ENCODE peak calls at places on chromosome 4, in five cellular contexts. One of them, this sample, is unnamed.

GRCh38 chr4:168900080-168900479 is 110.0 kb downstream of the CBR4 start:
- DNase-seq in A549: no peak
- DNase-seq in pancreas: no peak
- DNase-seq in Peyer's patch: no peak
- DNase-seq in cardiac muscle cell: no peak
- DNase-seq in this sample: no peak

GRCh38 chr4:110411599-110412011 is 64.3 kb upstream of the ENPEP start:
- DNase-seq in A549: no peak
- DNase-seq in pancreas: no peak
- DNase-seq in Peyer's patch: no peak
- DNase-seq in cardiac muscle cell: no peak
- DNase-seq in this sample: peak

GRCh38 chr4:24411299-24411698 is 173.1 kb downstream of the DHX15 start:
- DNase-seq in A549: no peak
- DNase-seq in pancreas: no peak
- DNase-seq in Peyer's patch: no peak
- DNase-seq in cardiac muscle cell: no peak
- DNase-seq in this sample: no peak

GRCh38 chr4:7410470-7410869 is 24.3 kb downstream of the PSAPL1 start:
- DNase-seq in A549: no peak
- DNase-seq in pancreas: no peak
- DNase-seq in Peyer's patch: no peak
- DNase-seq in cardiac muscle cell: peak
- DNase-seq in this sample: no peak

GRCh38 chr4:177809786-177810185 is 367.5 kb upstream of the AGA start:
- DNase-seq in A549: no peak
- DNase-seq in pancreas: no peak
- DNase-seq in Peyer's patch: no peak
- DNase-seq in cardiac muscle cell: no peak
- DNase-seq in this sample: no peak

GRCh38 chr4:144985536-144985935 is 112.5 kb downstream of the ANAPC10 start:
- DNase-seq in A549: no peak
- DNase-seq in pancreas: no peak
- DNase-seq in Peyer's patch: no peak
- DNase-seq in cardiac muscle cell: no peak
- DNase-seq in this sample: no peak

GRCh38 chr4:14701896-14702295 is 300.4 kb upstream of the CPEB2 start:
- DNase-seq in A549: no peak
- DNase-seq in pancreas: peak
- DNase-seq in Peyer's patch: no peak
- DNase-seq in cardiac muscle cell: no peak
- DNase-seq in this sample: no peak

GRCh38 chr4:6891436-6892170 is 18.0 kb upstream of the TBC1D14 start:
- DNase-seq in A549: peak
- DNase-seq in pancreas: no peak
- DNase-seq in Peyer's patch: no peak
- DNase-seq in cardiac muscle cell: no peak
- DNase-seq in this sample: no peak

GRCh38 chr4:147901388-147901787 is 169.5 kb downstream of the ARHGAP10 start:
- DNase-seq in A549: no peak
- DNase-seq in pancreas: no peak
- DNase-seq in Peyer's patch: no peak
- DNase-seq in cardiac muscle cell: no peak
- DNase-seq in this sample: no peak

GRCh38 chr4:113575391-113575790 is 186.1 kb downstream of the CAMK2D start:
- DNase-seq in A549: no peak
- DNase-seq in pancreas: no peak
- DNase-seq in Peyer's patch: no peak
- DNase-seq in cardiac muscle cell: no peak
- DNase-seq in this sample: no peak

GRCh38 chr4:24657768-24658617 is 73.6 kb upstream of the DHX15 start:
- DNase-seq in A549: peak
- DNase-seq in pancreas: peak
- DNase-seq in Peyer's patch: no peak
- DNase-seq in cardiac muscle cell: no peak
- DNase-seq in this sample: no peak

GRCh38 chr4:6338175-6338950 is 68.7 kb downstream of the WFS1 start:
- DNase-seq in A549: no peak
- DNase-seq in pancreas: no peak
- DNase-seq in Peyer's patch: no peak
- DNase-seq in cardiac muscle cell: no peak
- DNase-seq in this sample: no peak

GRCh38 chr4:137238456-137238855 is 293.8 kb downstream of the PCDH18 start:
- DNase-seq in A549: no peak
- DNase-seq in pancreas: no peak
- DNase-seq in Peyer's patch: no peak
- DNase-seq in cardiac muscle cell: no peak
- DNase-seq in this sample: no peak

GRCh38 chr4:48332661-48333060 is 8.7 kb upstream of the SLAIN2 start:
- DNase-seq in A549: no peak
- DNase-seq in pancreas: no peak
- DNase-seq in Peyer's patch: no peak
- DNase-seq in cardiac muscle cell: no peak
- DNase-seq in this sample: no peak

GRCh38 chr4:150209140-150209829 is 131.0 kb downstream of the DCLK2 start:
- DNase-seq in A549: peak
- DNase-seq in pancreas: peak
- DNase-seq in Peyer's patch: no peak
- DNase-seq in cardiac muscle cell: peak
- DNase-seq in this sample: peak

GRCh38 chr4:29113960-29114359 is 1606.2 kb upstream of the PCDH7 start:
- DNase-seq in A549: no peak
- DNase-seq in pancreas: no peak
- DNase-seq in Peyer's patch: no peak
- DNase-seq in cardiac muscle cell: no peak
- DNase-seq in this sample: no peak

GRCh38 chr4:66330125-66330524 is 659.8 kb upstream of the EPHA5 start:
- DNase-seq in A549: no peak
- DNase-seq in pancreas: no peak
- DNase-seq in Peyer's patch: no peak
- DNase-seq in cardiac muscle cell: no peak
- DNase-seq in this sample: no peak

GRCh38 chr4:102552781-102553180 is 51.6 kb downstream of the NFKB1 start:
- DNase-seq in A549: no peak
- DNase-seq in pancreas: no peak
- DNase-seq in Peyer's patch: no peak
- DNase-seq in cardiac muscle cell: no peak
- DNase-seq in this sample: no peak

GRCh38 chr4:90922174-90922573 is 795.0 kb downstream of the CCSER1 start:
- DNase-seq in A549: no peak
- DNase-seq in pancreas: no peak
- DNase-seq in Peyer's patch: no peak
- DNase-seq in cardiac muscle cell: no peak
- DNase-seq in this sample: no peak
- TF ChIP-seq CTCF in A549: no peak
- TF ChIP-seq CTCF in pancreas: no peak
- TF ChIP-seq CTCF in Peyer's patch: no peak
- TF ChIP-seq CTCF in cardiac muscle cell: no peak
- TF ChIP-seq CTCF in this sample: no peak

GRCh38 chr4:164803702-164804101 is 49.8 kb downstream of the SMIM31 start:
- DNase-seq in A549: no peak
- DNase-seq in pancreas: no peak
- DNase-seq in Peyer's patch: no peak
- DNase-seq in cardiac muscle cell: no peak
- DNase-seq in this sample: no peak

GRCh38 chr4:164799410-164799809 is 45.5 kb downstream of the SMIM31 start:
- DNase-seq in A549: no peak
- DNase-seq in pancreas: no peak
- DNase-seq in Peyer's patch: no peak
- DNase-seq in cardiac muscle cell: no peak
- DNase-seq in this sample: no peak

GRCh38 chr4:164802301-164802700 is 48.4 kb downstream of the SMIM31 start:
- DNase-seq in A549: no peak
- DNase-seq in pancreas: no peak
- DNase-seq in Peyer's patch: no peak
- DNase-seq in cardiac muscle cell: no peak
- DNase-seq in this sample: no peak

GRCh38 chr4:164800786-164801185 is 46.9 kb downstream of the SMIM31 start:
- DNase-seq in A549: no peak
- DNase-seq in pancreas: no peak
- DNase-seq in Peyer's patch: no peak
- DNase-seq in cardiac muscle cell: no peak
- DNase-seq in this sample: no peak
- TF ChIP-seq CTCF in A549: no peak
- TF ChIP-seq CTCF in pancreas: no peak
- TF ChIP-seq CTCF in Peyer's patch: no peak
- TF ChIP-seq CTCF in cardiac muscle cell: no peak
- TF ChIP-seq CTCF in this sample: no peak

GRCh38 chr4:108031427-108032083 is 41.9 kb downstream of the HADH start:
- DNase-seq in A549: no peak
- DNase-seq in pancreas: no peak
- DNase-seq in Peyer's patch: no peak
- DNase-seq in cardiac muscle cell: no peak
- DNase-seq in this sample: no peak

GRCh38 chr4:108033348-108033747 is 43.7 kb downstream of the HADH start:
- DNase-seq in A549: no peak
- DNase-seq in pancreas: no peak
- DNase-seq in Peyer's patch: no peak
- DNase-seq in cardiac muscle cell: peak
- DNase-seq in this sample: no peak

GRCh38 chr4:108029321-108029720 is 39.6 kb downstream of the HADH start:
- DNase-seq in A549: no peak
- DNase-seq in pancreas: no peak
- DNase-seq in Peyer's patch: no peak
- DNase-seq in cardiac muscle cell: no peak
- DNase-seq in this sample: no peak

GRCh38 chr4:108029731-108030130 is 40.0 kb downstream of the HADH start:
- DNase-seq in A549: no peak
- DNase-seq in pancreas: no peak
- DNase-seq in Peyer's patch: no peak
- DNase-seq in cardiac muscle cell: no peak
- DNase-seq in this sample: no peak

DNA sequence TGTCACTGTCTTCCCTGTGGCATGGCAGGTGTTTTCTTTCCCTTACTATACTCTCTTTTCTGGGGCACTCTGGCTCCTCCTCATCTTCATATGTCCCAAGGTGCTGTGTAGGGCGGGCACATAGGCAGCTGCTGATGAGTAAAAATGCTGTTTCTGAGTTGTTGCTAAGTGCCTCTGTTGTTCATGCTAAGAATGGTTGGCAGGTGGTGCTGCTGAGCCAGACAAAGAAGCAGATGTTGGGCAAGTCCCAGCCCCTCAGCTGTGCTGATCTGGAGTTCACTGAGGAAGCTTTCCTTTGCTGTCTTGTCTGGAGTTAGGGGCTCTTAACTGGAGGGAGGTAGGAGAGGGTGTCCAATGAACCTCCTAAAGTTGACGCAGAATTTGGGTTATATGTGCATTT is 40.6 kb downstream of the HADH start:
- DNase-seq in A549: peak
- DNase-seq in pancreas: no peak
- DNase-seq in Peyer's patch: no peak
- DNase-seq in cardiac muscle cell: peak
- DNase-seq in this sample: peak
- TF ChIP-seq CTCF in A549: no peak
- TF ChIP-seq CTCF in pancreas: no peak
- TF ChIP-seq CTCF in Peyer's patch: peak
- TF ChIP-seq CTCF in cardiac muscle cell: peak
- TF ChIP-seq CTCF in this sample: peak

GRCh38 chr4:78612398-78613005 is 60.9 kb downstream of the ANXA3 start:
- DNase-seq in A549: peak
- DNase-seq in pancreas: no peak
- DNase-seq in Peyer's patch: no peak
- DNase-seq in cardiac muscle cell: peak
- DNase-seq in this sample: no peak
- TF ChIP-seq CTCF in A549: peak
- TF ChIP-seq CTCF in pancreas: peak
- TF ChIP-seq CTCF in Peyer's patch: peak
- TF ChIP-seq CTCF in cardiac muscle cell: peak
- TF ChIP-seq CTCF in this sample: peak

DNA sequence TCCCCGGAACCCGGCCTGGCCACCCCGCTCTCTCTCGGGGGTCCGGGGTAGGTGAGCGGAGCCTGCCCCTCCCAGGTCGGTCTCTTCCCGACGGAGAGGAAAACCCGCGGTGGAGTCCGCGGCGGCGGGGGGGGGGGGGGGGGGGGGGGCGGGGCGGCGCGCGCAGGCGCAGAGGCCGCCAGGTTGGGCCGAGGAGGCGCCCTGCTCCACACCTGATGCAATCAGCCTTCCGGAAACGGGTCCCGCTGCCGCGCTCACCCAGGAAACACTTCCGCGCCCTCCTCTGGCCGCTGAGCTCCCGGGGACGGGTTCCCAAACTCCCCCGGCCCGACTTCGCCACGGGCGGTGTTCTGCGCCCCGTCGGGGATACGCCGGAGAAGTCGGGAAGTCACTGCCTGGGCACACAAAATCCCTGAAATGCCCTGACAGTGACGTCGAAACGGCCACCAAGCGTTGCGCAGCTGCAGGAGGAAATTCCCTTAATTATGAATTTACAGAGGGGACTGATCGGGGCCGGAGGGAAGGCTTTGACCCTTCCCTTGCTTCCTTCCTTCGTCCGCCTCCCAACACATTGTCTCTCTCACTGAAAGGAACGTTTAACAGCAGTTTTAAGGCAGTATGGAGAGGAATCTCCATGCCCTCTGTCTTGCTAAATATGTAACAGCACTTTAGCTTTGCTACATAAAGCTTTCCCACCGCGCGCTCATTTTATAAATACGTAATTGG is 2.1 kb upstream of the APBB2 start:
- DNase-seq in A549: peak
- DNase-seq in pancreas: peak
- DNase-seq in Peyer's patch: peak
- DNase-seq in cardiac muscle cell: peak
- DNase-seq in this sample: peak
- TF ChIP-seq CTCF in A549: peak
- TF ChIP-seq CTCF in pancreas: no peak
- TF ChIP-seq CTCF in Peyer's patch: peak
- TF ChIP-seq CTCF in cardiac muscle cell: peak
- TF ChIP-seq CTCF in this sample: peak

GRCh38 chr4:157291071-157291470 is 70.5 kb downstream of the GRIA2 start:
- DNase-seq in A549: no peak
- DNase-seq in pancreas: no peak
- DNase-seq in Peyer's patch: no peak
- DNase-seq in cardiac muscle cell: no peak
- DNase-seq in this sample: no peak
- TF ChIP-seq CTCF in A549: no peak
- TF ChIP-seq CTCF in pancreas: no peak
- TF ChIP-seq CTCF in Peyer's patch: no peak
- TF ChIP-seq CTCF in cardiac muscle cell: no peak
- TF ChIP-seq CTCF in this sample: no peak

DNA sequence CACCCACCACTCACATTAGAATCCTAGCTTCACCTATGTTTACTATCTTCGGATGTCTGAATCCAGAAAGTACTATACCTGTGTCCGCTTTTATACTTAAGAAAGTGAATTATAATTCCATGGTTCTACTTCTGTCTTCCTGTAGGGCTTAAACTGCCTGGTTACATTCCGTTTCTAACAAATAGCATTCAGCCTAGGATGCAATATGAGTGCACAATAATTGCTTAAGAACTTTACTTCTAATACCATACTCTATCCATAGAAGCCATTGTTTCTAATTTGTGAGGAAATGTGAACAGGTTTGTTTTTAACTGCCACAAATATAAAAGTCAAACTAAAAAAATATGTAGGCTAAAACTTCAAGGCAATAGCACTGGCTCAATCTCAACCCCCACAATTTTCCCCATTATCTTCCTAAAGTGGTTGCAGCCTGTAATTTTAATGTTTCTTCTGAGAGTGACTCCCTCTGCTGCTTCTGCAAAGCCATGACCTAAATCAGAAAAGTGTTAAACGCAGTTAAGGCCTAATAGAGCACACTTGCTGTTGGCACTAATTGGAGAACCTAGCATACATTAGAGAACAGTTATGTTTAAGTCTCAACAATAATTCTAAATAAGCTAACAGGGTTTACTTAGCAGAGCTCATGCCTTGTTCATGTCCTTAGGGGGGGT is 4.2 kb downstream of the UNC5C start:
- DNase-seq in A549: no peak
- DNase-seq in pancreas: no peak
- DNase-seq in Peyer's patch: no peak
- DNase-seq in cardiac muscle cell: peak
- DNase-seq in this sample: no peak
- TF ChIP-seq CTCF in A549: no peak
- TF ChIP-seq CTCF in pancreas: no peak
- TF ChIP-seq CTCF in Peyer's patch: no peak
- TF ChIP-seq CTCF in cardiac muscle cell: peak
- TF ChIP-seq CTCF in this sample: no peak

This sample was measured in nephron progenitor cell.